ENCODE peak calls at places on chromosomes 6 and 20, in eight cellular contexts. One of them, this sample, is unnamed.

GRCh38 chr6:137866200-137866913 is 702 bp upstream of the TNFAIP3 start:
- DNase-seq in IMR-90: no peak
- DNase-seq in psoas muscle: peak
- DNase-seq in esophagus squamous epithelium: no peak
- DNase-seq in HepG2: no peak
- DNase-seq in fibroblast of lung: no peak
- DNase-seq in heart right ventricle: no peak
- DNase-seq in lower lobe of right lung: peak
- DNase-seq in this sample: no peak

GRCh38 chr20:9070304-9070703 is 1.4 kb downstream of the PLCB4 start:
- DNase-seq in IMR-90: no peak
- DNase-seq in psoas muscle: no peak
- DNase-seq in esophagus squamous epithelium: no peak
- DNase-seq in HepG2: no peak
- DNase-seq in fibroblast of lung: no peak
- DNase-seq in heart right ventricle: no peak
- DNase-seq in lower lobe of right lung: no peak
- DNase-seq in this sample: no peak

GRCh38 chr20:62186887-62187866 is 4.3 kb downstream of the MTG2 start:
- DNase-seq in IMR-90: peak
- DNase-seq in psoas muscle: no peak
- DNase-seq in esophagus squamous epithelium: no peak
- DNase-seq in HepG2: no peak
- DNase-seq in fibroblast of lung: peak
- DNase-seq in heart right ventricle: no peak
- DNase-seq in lower lobe of right lung: no peak
- DNase-seq in this sample: peak

GRCh38 chr6:3312604-3313167 is 53.9 kb downstream of the PSMG4 start:
- DNase-seq in IMR-90: no peak
- DNase-seq in psoas muscle: no peak
- DNase-seq in esophagus squamous epithelium: no peak
- DNase-seq in HepG2: no peak
- DNase-seq in fibroblast of lung: no peak
- DNase-seq in heart right ventricle: no peak
- DNase-seq in lower lobe of right lung: no peak
- DNase-seq in this sample: no peak

GRCh38 chr6:135909737-135910387 is 58.4 kb downstream of the PDE7B start:
- DNase-seq in IMR-90: peak
- DNase-seq in psoas muscle: no peak
- DNase-seq in esophagus squamous epithelium: no peak
- DNase-seq in HepG2: peak
- DNase-seq in fibroblast of lung: peak
- DNase-seq in heart right ventricle: peak
- DNase-seq in lower lobe of right lung: no peak
- DNase-seq in this sample: peak

GRCh38 chr6:132959927-132960326 is 145.6 kb downstream of the RPS12 start:
- DNase-seq in IMR-90: no peak
- DNase-seq in psoas muscle: no peak
- DNase-seq in esophagus squamous epithelium: no peak
- DNase-seq in HepG2: no peak
- DNase-seq in fibroblast of lung: no peak
- DNase-seq in heart right ventricle: no peak
- DNase-seq in lower lobe of right lung: no peak
- DNase-seq in this sample: no peak

GRCh38 chr20:33832113-33832853 is 21.1 kb downstream of the CHMP4B start:
- DNase-seq in IMR-90: peak
- DNase-seq in psoas muscle: no peak
- DNase-seq in esophagus squamous epithelium: no peak
- DNase-seq in HepG2: no peak
- DNase-seq in fibroblast of lung: peak
- DNase-seq in heart right ventricle: peak
- DNase-seq in lower lobe of right lung: no peak
- DNase-seq in this sample: peak

GRCh38 chr20:1301031-1301529 is 27.9 kb downstream of the SDCBP2 start:
- DNase-seq in IMR-90: peak
- DNase-seq in psoas muscle: no peak
- DNase-seq in esophagus squamous epithelium: no peak
- DNase-seq in HepG2: no peak
- DNase-seq in fibroblast of lung: peak
- DNase-seq in heart right ventricle: no peak
- DNase-seq in lower lobe of right lung: no peak
- DNase-seq in this sample: peak

GRCh38 chr20:45341579-45341938 is 6.7 kb downstream of the SDC4 start:
- DNase-seq in IMR-90: no peak
- DNase-seq in psoas muscle: no peak
- DNase-seq in esophagus squamous epithelium: no peak
- DNase-seq in HepG2: no peak
- DNase-seq in fibroblast of lung: no peak
- DNase-seq in heart right ventricle: no peak
- DNase-seq in lower lobe of right lung: no peak
- DNase-seq in this sample: no peak

GRCh38 chr20:45269754-45270270 is 15.4 kb upstream of the SLPI start:
- DNase-seq in IMR-90: no peak
- DNase-seq in psoas muscle: no peak
- DNase-seq in esophagus squamous epithelium: no peak
- DNase-seq in HepG2: no peak
- DNase-seq in fibroblast of lung: no peak
- DNase-seq in heart right ventricle: no peak
- DNase-seq in lower lobe of right lung: no peak
- DNase-seq in this sample: no peak

GRCh38 chr6:56949261-56949660 is 5.6 kb upstream of the BEND6 start:
- DNase-seq in IMR-90: peak
- DNase-seq in psoas muscle: no peak
- DNase-seq in esophagus squamous epithelium: no peak
- DNase-seq in HepG2: no peak
- DNase-seq in fibroblast of lung: peak
- DNase-seq in heart right ventricle: no peak
- DNase-seq in lower lobe of right lung: no peak
- DNase-seq in this sample: peak

GRCh38 chr6:11889574-11889973 is 111.0 kb upstream of the ADTRP start:
- DNase-seq in IMR-90: peak
- DNase-seq in psoas muscle: no peak
- DNase-seq in esophagus squamous epithelium: no peak
- DNase-seq in HepG2: no peak
- DNase-seq in fibroblast of lung: no peak
- DNase-seq in heart right ventricle: no peak
- DNase-seq in lower lobe of right lung: no peak
- DNase-seq in this sample: no peak

GRCh38 chr6:30463651-30464618 is 25.4 kb upstream of the HLA-E start:
- DNase-seq in IMR-90: peak
- DNase-seq in psoas muscle: peak
- DNase-seq in esophagus squamous epithelium: no peak
- DNase-seq in HepG2: peak
- DNase-seq in fibroblast of lung: peak
- DNase-seq in heart right ventricle: no peak
- DNase-seq in lower lobe of right lung: peak
- DNase-seq in this sample: peak

GRCh38 chr6:98539669-98540207 is 294.6 kb upstream of the POU3F2 start:
- DNase-seq in IMR-90: no peak
- DNase-seq in psoas muscle: no peak
- DNase-seq in esophagus squamous epithelium: no peak
- DNase-seq in HepG2: no peak
- DNase-seq in fibroblast of lung: no peak
- DNase-seq in heart right ventricle: no peak
- DNase-seq in lower lobe of right lung: no peak
- DNase-seq in this sample: no peak

GRCh38 chr6:150857062-150857905 is 8.2 kb upstream of the MTHFD1L start:
- DNase-seq in IMR-90: peak
- DNase-seq in psoas muscle: no peak
- DNase-seq in esophagus squamous epithelium: no peak
- DNase-seq in HepG2: peak
- DNase-seq in fibroblast of lung: peak
- DNase-seq in heart right ventricle: no peak
- DNase-seq in lower lobe of right lung: no peak
- DNase-seq in this sample: peak

GRCh38 chr6:133937909-133938308 is 15.1 kb upstream of the TBPL1 start:
- DNase-seq in IMR-90: no peak
- DNase-seq in psoas muscle: no peak
- DNase-seq in esophagus squamous epithelium: no peak
- DNase-seq in HepG2: no peak
- DNase-seq in fibroblast of lung: no peak
- DNase-seq in heart right ventricle: no peak
- DNase-seq in lower lobe of right lung: no peak
- DNase-seq in this sample: no peak

DNA sequence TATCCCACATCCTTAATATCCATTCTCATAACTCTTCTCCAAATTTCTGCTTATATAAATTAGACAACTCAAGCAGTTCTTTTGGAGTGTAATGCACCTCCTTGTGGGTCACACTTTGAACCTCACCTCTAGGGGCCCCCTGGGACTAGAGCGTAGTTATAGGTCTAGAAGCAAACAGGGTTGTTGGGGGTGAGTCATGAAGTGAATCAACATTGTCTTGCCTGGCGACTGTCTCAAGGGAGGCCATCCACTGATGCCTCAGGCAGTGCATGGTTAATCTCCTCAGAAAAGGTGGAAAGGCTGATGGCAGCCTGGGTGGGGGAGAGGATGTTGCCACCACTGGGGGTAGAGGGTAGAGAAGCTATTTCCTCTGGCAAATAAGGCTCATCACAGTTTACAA is 129.1 kb downstream of the TNFRSF21 start:
- DNase-seq in IMR-90: peak
- DNase-seq in psoas muscle: no peak
- DNase-seq in esophagus squamous epithelium: no peak
- DNase-seq in HepG2: peak
- DNase-seq in fibroblast of lung: peak
- DNase-seq in heart right ventricle: no peak
- DNase-seq in lower lobe of right lung: no peak
- DNase-seq in this sample: peak
- TF ChIP-seq CTCF in IMR-90: no peak
- TF ChIP-seq CTCF in psoas muscle: no peak
- TF ChIP-seq CTCF in esophagus squamous epithelium: no peak
- TF ChIP-seq CTCF in HepG2: no peak
- TF ChIP-seq CTCF in fibroblast of lung: no peak
- TF ChIP-seq CTCF in heart right ventricle: no peak
- TF ChIP-seq CTCF in lower lobe of right lung: no peak
- TF ChIP-seq CTCF in this sample: no peak

DNA sequence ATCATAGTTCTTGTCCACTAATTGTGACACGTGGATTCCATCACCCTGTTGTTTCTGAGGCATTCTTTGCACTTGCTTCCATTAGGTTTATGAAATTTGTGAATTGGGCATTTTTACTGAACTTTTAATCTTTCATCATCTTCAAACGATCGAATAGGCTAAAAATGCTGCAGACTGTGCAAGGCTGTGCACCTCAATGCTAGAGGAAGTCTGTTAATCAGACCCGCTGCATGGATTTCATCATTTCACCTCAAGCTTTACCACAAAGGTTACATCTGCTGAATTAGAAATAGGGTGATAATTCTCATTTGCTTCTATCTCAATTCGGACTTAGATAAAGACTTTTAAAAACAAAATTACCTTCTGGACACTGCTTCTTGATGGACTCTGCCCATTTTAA is 27.8 kb upstream of the F13A1 start:
- DNase-seq in IMR-90: no peak
- DNase-seq in psoas muscle: no peak
- DNase-seq in esophagus squamous epithelium: no peak
- DNase-seq in HepG2: no peak
- DNase-seq in fibroblast of lung: no peak
- DNase-seq in heart right ventricle: no peak
- DNase-seq in lower lobe of right lung: no peak
- DNase-seq in this sample: no peak
- H3K4me3 ChIP-seq in IMR-90: no peak
- H3K4me3 ChIP-seq in psoas muscle: no peak
- H3K4me3 ChIP-seq in esophagus squamous epithelium: no peak
- H3K4me3 ChIP-seq in HepG2: no peak
- H3K4me3 ChIP-seq in fibroblast of lung: no peak
- H3K4me3 ChIP-seq in heart right ventricle: no peak
- H3K4me3 ChIP-seq in lower lobe of right lung: no peak
- H3K4me3 ChIP-seq in this sample: no peak

GRCh38 chr6:50610562-50610961 is 102.8 kb upstream of the TFAP2D start:
- DNase-seq in IMR-90: no peak
- DNase-seq in psoas muscle: no peak
- DNase-seq in esophagus squamous epithelium: no peak
- DNase-seq in HepG2: no peak
- DNase-seq in fibroblast of lung: no peak
- DNase-seq in heart right ventricle: no peak
- DNase-seq in lower lobe of right lung: no peak
- DNase-seq in this sample: no peak
- TF ChIP-seq CTCF in IMR-90: peak
- TF ChIP-seq CTCF in psoas muscle: no peak
- TF ChIP-seq CTCF in esophagus squamous epithelium: no peak
- TF ChIP-seq CTCF in HepG2: peak
- TF ChIP-seq CTCF in fibroblast of lung: no peak
- TF ChIP-seq CTCF in heart right ventricle: no peak
- TF ChIP-seq CTCF in lower lobe of right lung: no peak
- TF ChIP-seq CTCF in this sample: no peak

GRCh38 chr20:63567132-63567381 is 7.0 kb downstream of the HELZ2 start:
- DNase-seq in IMR-90: no peak
- DNase-seq in psoas muscle: no peak
- DNase-seq in esophagus squamous epithelium: no peak
- DNase-seq in HepG2: no peak
- DNase-seq in fibroblast of lung: no peak
- DNase-seq in heart right ventricle: no peak
- DNase-seq in lower lobe of right lung: no peak
- DNase-seq in this sample: no peak

GRCh38 chr20:63566395-63567131 is 7.5 kb downstream of the HELZ2 start:
- DNase-seq in IMR-90: no peak
- DNase-seq in psoas muscle: no peak
- DNase-seq in esophagus squamous epithelium: no peak
- DNase-seq in HepG2: no peak
- DNase-seq in fibroblast of lung: no peak
- DNase-seq in heart right ventricle: no peak
- DNase-seq in lower lobe of right lung: no peak
- DNase-seq in this sample: no peak

GRCh38 chr20:63567382-63568169 is 6.5 kb downstream of the HELZ2 start:
- DNase-seq in IMR-90: no peak
- DNase-seq in psoas muscle: peak
- DNase-seq in esophagus squamous epithelium: no peak
- DNase-seq in HepG2: no peak
- DNase-seq in fibroblast of lung: no peak
- DNase-seq in heart right ventricle: no peak
- DNase-seq in lower lobe of right lung: peak
- DNase-seq in this sample: peak

GRCh38 chr20:63568986-63569949 is 4.8 kb downstream of the HELZ2 start:
- DNase-seq in IMR-90: no peak
- DNase-seq in psoas muscle: no peak
- DNase-seq in esophagus squamous epithelium: no peak
- DNase-seq in HepG2: no peak
- DNase-seq in fibroblast of lung: no peak
- DNase-seq in heart right ventricle: no peak
- DNase-seq in lower lobe of right lung: no peak
- DNase-seq in this sample: no peak

DNA sequence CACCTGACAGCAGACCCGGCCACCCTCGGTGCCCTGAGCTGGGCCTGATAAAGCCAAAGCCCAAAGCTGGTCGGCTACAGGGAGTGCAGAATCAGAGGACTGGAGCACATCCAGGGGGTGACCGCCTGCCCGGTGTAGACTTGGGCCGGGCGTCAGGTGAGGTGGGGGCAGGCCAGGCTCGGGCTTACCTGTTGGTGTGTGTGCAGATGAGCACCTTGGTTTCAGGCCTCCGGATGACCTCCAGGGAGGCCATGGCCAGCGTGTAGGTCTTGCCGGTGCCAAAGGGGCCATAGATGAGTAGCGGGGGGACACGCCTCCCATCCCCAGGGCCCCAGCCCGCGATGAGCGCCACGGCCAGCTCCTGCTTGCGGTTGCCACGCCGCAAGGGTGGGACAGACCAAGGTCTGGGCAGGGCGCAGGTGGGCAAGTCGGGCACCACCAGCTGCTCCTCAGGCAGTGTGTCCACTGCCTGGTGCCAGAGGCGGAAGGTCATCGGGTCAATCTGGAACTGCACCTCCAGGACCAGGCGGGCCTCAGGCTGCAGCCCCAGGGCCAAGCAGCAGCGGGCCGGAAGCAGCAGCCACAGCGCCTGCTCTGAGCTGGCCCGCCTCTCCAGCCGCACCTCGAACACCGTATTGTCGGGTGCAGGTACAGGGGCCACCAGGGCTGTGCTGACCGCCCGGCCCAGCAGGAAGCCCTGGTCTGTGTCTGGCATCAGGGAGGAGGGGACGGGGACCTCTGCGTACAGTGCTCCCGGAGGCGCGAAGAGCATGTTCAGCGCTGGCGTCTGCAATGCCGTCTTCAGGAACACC is 5.7 kb downstream of the HELZ2 start:
- DNase-seq in IMR-90: no peak
- DNase-seq in psoas muscle: no peak
- DNase-seq in esophagus squamous epithelium: no peak
- DNase-seq in HepG2: no peak
- DNase-seq in fibroblast of lung: no peak
- DNase-seq in heart right ventricle: no peak
- DNase-seq in lower lobe of right lung: no peak
- DNase-seq in this sample: no peak
- H3K4me3 ChIP-seq in IMR-90: no peak
- H3K4me3 ChIP-seq in psoas muscle: no peak
- H3K4me3 ChIP-seq in esophagus squamous epithelium: peak
- H3K4me3 ChIP-seq in HepG2: no peak
- H3K4me3 ChIP-seq in fibroblast of lung: no peak
- H3K4me3 ChIP-seq in heart right ventricle: no peak
- H3K4me3 ChIP-seq in lower lobe of right lung: peak
- H3K4me3 ChIP-seq in this sample: no peak

This sample was measured in choroid plexus epithelial cell.